ENCODE peak calls at places on chromosomes 2 and 18, in seven cellular contexts. M, V, W, R, Z, T and C are unnamed samples.

GRCh38 chr2:71930073-71930681 is 217.5 kb downstream of the CYP26B1 start:
- DNase-seq in M (no peak), V (no peak), W (no peak), R (no peak), Z (no peak), T (no peak), C (no peak)

GRCh38 chr18:74183110-74183509 is 34.8 kb downstream of the TIMM21 start:
- DNase-seq in M (no peak), V (no peak), W (no peak), R (no peak), Z (no peak), T (no peak), C (no peak)

GRCh38 chr2:71934595-71935263 is 212.9 kb downstream of the CYP26B1 start:
- DNase-seq in M (peak), V (no peak), W (no peak), R (peak), Z (no peak), T (peak), C (peak)

GRCh38 chr2:69700381-69700780 is 41.6 kb upstream of the ANXA4 start:
- DNase-seq in M (no peak), V (no peak), W (no peak), R (no peak), Z (no peak), T (no peak), C (no peak)

GRCh38 chr2:1310866-1311265 is 102.4 kb upstream of the TPO start:
- DNase-seq in M (no peak), V (no peak), W (no peak), R (no peak), Z (no peak), T (no peak), C (no peak)

GRCh38 chr2:50863218-50863617 is 168.7 kb downstream of the NRXN1 start:
- DNase-seq in M (no peak), V (no peak), W (no peak), R (no peak), Z (no peak), T (no peak), C (no peak)

GRCh38 chr2:121627525-121628050 is 21.7 kb downstream of the CLASP1 start:
- DNase-seq in M (no peak), V (no peak), W (no peak), R (peak), Z (no peak), T (no peak), C (no peak)

GRCh38 chr18:35588995-35589394 is 7.5 kb downstream of the GALNT1 start:
- DNase-seq in M (no peak), V (peak), W (peak), R (no peak), Z (no peak), T (no peak), C (no peak)

GRCh38 chr2:201698588-201699226 is at the start of gene MPP4:
- DNase-seq in M (no peak), V (no peak), W (no peak), R (peak), Z (no peak), T (no peak), C (no peak)

GRCh38 chr2:100988630-100989417 is 13.3 kb upstream of the RPL31 start:
- DNase-seq in M (no peak), V (no peak), W (no peak), R (peak), Z (no peak), T (peak), C (no peak)

GRCh38 chr2:239017491-239018098 is 169.7 kb downstream of the TWIST2 start:
- DNase-seq in M (no peak), V (no peak), W (no peak), R (no peak), Z (no peak), T (peak), C (no peak)

GRCh38 chr2:211085056-211085680 is 528.8 kb downstream of the CPS1 start:
- DNase-seq in M (no peak), V (peak), W (no peak), R (peak), Z (no peak), T (no peak), C (no peak)

GRCh38 chr18:40371673-40372072 is 1583.4 kb upstream of the PIK3C3 start:
- DNase-seq in M (no peak), V (no peak), W (no peak), R (peak), Z (no peak), T (no peak), C (no peak)

GRCh38 chr2:48905696-48906095 is 150.2 kb upstream of the LHCGR start:
- DNase-seq in M (no peak), V (no peak), W (no peak), R (no peak), Z (no peak), T (no peak), C (no peak)

GRCh38 chr18:78934551-78935225 is 44.9 kb upstream of the SALL3 start:
- DNase-seq in M (no peak), V (no peak), W (no peak), R (no peak), Z (no peak), T (no peak), C (no peak)

GRCh38 chr2:176398783-176399182 is 129.5 kb downstream of the MTX2 start:
- DNase-seq in M (no peak), V (no peak), W (no peak), R (no peak), Z (no peak), T (no peak), C (no peak)

GRCh38 chr2:204441316-204441715 is 104.0 kb upstream of the PARD3B start:
- DNase-seq in M (no peak), V (no peak), W (no peak), R (no peak), Z (peak), T (no peak), C (no peak)

GRCh38 chr2:233448565-233448964 is 94.3 kb downstream of the DGKD start:
- DNase-seq in M (no peak), V (no peak), W (no peak), R (no peak), Z (no peak), T (no peak), C (no peak)

GRCh38 chr2:215620528-215620927 is 184.7 kb upstream of the FN1 start:
- DNase-seq in M (no peak), V (no peak), W (no peak), R (no peak), Z (no peak), T (no peak), C (no peak)
- TF ChIP-seq CTCF in M (no peak), V (no peak), W (no peak), R (no peak), Z (no peak), T (no peak), C (no peak)

GRCh38 chr2:174970092-174970491 is 35.1 kb downstream of the CHN1 start:
- DNase-seq in M (no peak), V (no peak), W (no peak), R (no peak), Z (no peak), T (no peak), C (no peak)

GRCh38 chr2:174977364-174977763 is 27.8 kb downstream of the CHN1 start:
- DNase-seq in M (no peak), V (no peak), W (no peak), R (no peak), Z (no peak), T (no peak), C (no peak)

GRCh38 chr2:174971868-174972781 is 33.1 kb downstream of the CHN1 start:
- DNase-seq in M (no peak), V (no peak), W (no peak), R (peak), Z (peak), T (no peak), C (no peak)

GRCh38 chr2:174972924-174973323 is 32.3 kb downstream of the CHN1 start:
- DNase-seq in M (no peak), V (no peak), W (no peak), R (peak), Z (no peak), T (no peak), C (no peak)

DNA sequence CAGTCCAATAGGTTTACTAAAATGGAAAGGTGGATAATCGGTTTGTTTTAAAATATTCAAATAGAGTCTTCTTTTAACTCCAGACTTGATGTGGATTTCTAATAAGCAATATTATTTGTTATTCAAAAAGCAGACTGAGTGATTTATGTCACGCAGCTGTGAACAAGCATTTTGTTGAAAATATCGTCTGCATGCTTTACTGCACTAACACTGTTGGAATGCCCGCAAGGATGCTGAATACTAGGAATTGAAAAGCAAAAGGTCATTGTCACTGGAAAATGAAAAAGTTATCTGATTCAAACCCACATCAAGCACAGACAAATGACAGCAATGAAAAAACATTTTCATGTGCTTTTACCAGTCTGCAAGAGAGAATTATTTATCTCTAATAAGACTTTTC is 31.1 kb downstream of the CHN1 start:
- DNase-seq in M (no peak), V (no peak), W (no peak), R (no peak), Z (no peak), T (no peak), C (no peak)
- TF ChIP-seq CTCF in M (no peak), V (no peak), W (no peak), R (no peak), Z (no peak), T (no peak), C (no peak)

GRCh38 chr18:32072321-32072720 is 19.4 kb upstream of the RNF138 start:
- DNase-seq in M (no peak), V (peak), W (no peak), R (peak), Z (no peak), T (no peak), C (no peak)
- TF ChIP-seq CTCF in M (peak), V (peak), W (peak), R (peak), Z (peak), T (no peak), C (peak)

GRCh38 chr2:74415762-74416395 is 5.5 kb downstream of the C2orf81 start:
- DNase-seq in M (no peak), V (no peak), W (no peak), R (no peak), Z (no peak), T (no peak), C (no peak)

GRCh38 chr2:74416721-74417120 is 4.7 kb downstream of the C2orf81 start:
- DNase-seq in M (no peak), V (peak), W (no peak), R (no peak), Z (no peak), T (no peak), C (no peak)

GRCh38 chr2:74414475-74414874 is 6.9 kb downstream of the C2orf81 start:
- DNase-seq in M (no peak), V (no peak), W (no peak), R (no peak), Z (no peak), T (no peak), C (no peak)

GRCh38 chr2:74413001-74413698 is 8.3 kb downstream of the C2orf81 start:
- DNase-seq in M (no peak), V (no peak), W (no peak), R (no peak), Z (no peak), T (no peak), C (no peak)

GRCh38 chr2:74414913-74415761 is 6.3 kb downstream of the C2orf81 start:
- DNase-seq in M (peak), V (peak), W (peak), R (peak), Z (no peak), T (peak), C (peak)
- TF ChIP-seq CTCF in M (peak), V (no peak), W (no peak), R (peak), Z (peak), T (no peak), C (peak)

GRCh38 chr2:65724341-65724740 is 291.9 kb upstream of the SPRED2 start:
- DNase-seq in M (no peak), V (no peak), W (no peak), R (no peak), Z (no peak), T (no peak), C (no peak)

GRCh38 chr2:65724752-65725151 is 292.4 kb upstream of the SPRED2 start:
- DNase-seq in M (no peak), V (no peak), W (no peak), R (no peak), Z (no peak), T (no peak), C (no peak)

GRCh38 chr2:65722028-65722427 is 289.6 kb upstream of the SPRED2 start:
- DNase-seq in M (peak), V (no peak), W (no peak), R (peak), Z (no peak), T (no peak), C (no peak)
- TF ChIP-seq CTCF in M (peak), V (no peak), W (no peak), R (no peak), Z (peak), T (no peak), C (no peak)

DNA sequence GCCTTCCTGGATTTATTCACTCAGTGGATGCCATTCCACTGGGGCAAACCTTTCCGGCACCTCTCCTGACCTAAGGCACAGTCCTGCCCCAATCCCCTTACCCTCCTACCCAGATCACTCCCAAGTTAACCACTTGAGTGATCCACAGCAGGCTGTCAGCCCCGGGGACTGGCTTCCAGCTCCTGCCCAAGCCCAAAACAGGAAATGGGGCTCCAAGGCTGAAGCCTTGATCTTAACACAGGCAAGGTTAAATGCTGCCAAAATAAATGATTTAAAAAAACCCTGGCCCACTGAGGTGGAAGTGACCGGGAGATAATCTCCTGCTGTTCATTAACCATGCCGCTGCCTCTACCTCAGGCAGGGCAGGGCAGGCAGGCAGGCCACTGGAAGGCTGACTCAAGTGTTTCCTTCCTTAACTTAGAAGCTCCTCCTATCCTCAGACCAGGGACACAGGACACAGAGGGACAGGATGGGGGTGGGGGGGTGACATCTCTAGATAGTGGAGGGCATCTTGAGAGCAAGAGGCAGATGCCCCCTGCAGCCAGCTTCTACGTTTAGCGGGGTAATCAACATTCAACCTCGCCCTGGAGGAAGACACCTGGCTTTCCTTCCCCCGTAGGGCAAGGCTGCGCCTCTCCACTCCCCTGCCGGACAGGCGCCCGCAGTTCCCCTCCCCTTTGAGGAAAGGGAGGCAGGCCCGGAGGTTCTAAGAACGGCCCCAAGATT is 1.3 kb downstream of the RAB11FIP5 start:
- DNase-seq in M (no peak), V (peak), W (no peak), R (peak), Z (no peak), T (no peak), C (no peak)
- TF ChIP-seq CTCF in M (no peak), V (no peak), W (no peak), R (no peak), Z (no peak), T (no peak), C (no peak)

DNA sequence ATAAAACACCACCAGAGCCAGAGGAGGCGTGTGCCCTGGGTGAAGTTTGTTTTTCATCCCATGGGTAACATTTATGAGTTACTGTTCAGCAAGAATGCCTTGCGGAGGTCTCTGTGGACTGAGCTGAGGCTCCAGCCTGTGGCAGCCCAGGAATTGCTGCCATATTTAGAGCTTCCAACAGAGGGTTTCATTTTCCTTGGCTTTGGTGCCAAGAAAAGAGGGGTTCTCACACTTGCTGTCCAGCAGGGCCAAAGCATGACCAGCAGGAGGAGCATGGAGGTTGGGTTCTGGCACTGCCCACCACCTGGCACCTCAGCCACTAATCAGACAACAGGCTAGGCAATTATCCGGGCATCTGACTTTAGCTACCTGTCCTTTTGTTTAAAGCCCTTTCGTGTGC is 36.7 kb downstream of the EPAS1 start:
- DNase-seq in M (no peak), V (no peak), W (no peak), R (no peak), Z (no peak), T (no peak), C (no peak)
- TF ChIP-seq CTCF in M (peak), V (no peak), W (no peak), R (peak), Z (peak), T (no peak), C (peak)